ENCODE peak calls at places on chromosome 4, in seven cellular contexts. One of them, this sample, is unnamed.

GRCh38 chr4:7423801-7424552 is 10.8 kb downstream of the PSAPL1 start:
- DNase-seq in uterus: peak
- DNase-seq in hepatocyte: no peak
- DNase-seq in neural progenitor cell: no peak
- DNase-seq in A549: no peak
- DNase-seq in mammary epithelial cell: no peak
- DNase-seq in GM06990: no peak
- DNase-seq in this sample: no peak

GRCh38 chr4:53686521-53686920 is 95.2 kb upstream of the LNX1 start:
- DNase-seq in uterus: no peak
- DNase-seq in hepatocyte: no peak
- DNase-seq in neural progenitor cell: no peak
- DNase-seq in A549: no peak
- DNase-seq in mammary epithelial cell: no peak
- DNase-seq in GM06990: no peak
- DNase-seq in this sample: no peak

GRCh38 chr4:54185380-54185779 is 43.7 kb upstream of the PDGFRA start:
- DNase-seq in uterus: no peak
- DNase-seq in hepatocyte: no peak
- DNase-seq in neural progenitor cell: no peak
- DNase-seq in A549: no peak
- DNase-seq in mammary epithelial cell: no peak
- DNase-seq in GM06990: no peak
- DNase-seq in this sample: no peak

GRCh38 chr4:56505269-56506109 is at the start of gene ARL9:
- DNase-seq in uterus: peak
- DNase-seq in hepatocyte: peak
- DNase-seq in neural progenitor cell: peak
- DNase-seq in A549: no peak
- DNase-seq in mammary epithelial cell: peak
- DNase-seq in GM06990: peak
- DNase-seq in this sample: peak

GRCh38 chr4:7129871-7130609 is 62.2 kb upstream of the GRPEL1 start:
- DNase-seq in uterus: no peak
- DNase-seq in hepatocyte: no peak
- DNase-seq in neural progenitor cell: no peak
- DNase-seq in A549: no peak
- DNase-seq in mammary epithelial cell: no peak
- DNase-seq in GM06990: no peak
- DNase-seq in this sample: no peak

GRCh38 chr4:58566260-58566659 is 1456.1 kb upstream of the IGFBP7 start:
- DNase-seq in uterus: no peak
- DNase-seq in hepatocyte: no peak
- DNase-seq in neural progenitor cell: no peak
- DNase-seq in A549: no peak
- DNase-seq in mammary epithelial cell: no peak
- DNase-seq in GM06990: no peak
- DNase-seq in this sample: no peak

GRCh38 chr4:106238819-106239420 is 77.1 kb downstream of the TBCK start:
- DNase-seq in uterus: no peak
- DNase-seq in hepatocyte: peak
- DNase-seq in neural progenitor cell: peak
- DNase-seq in A549: peak
- DNase-seq in mammary epithelial cell: peak
- DNase-seq in GM06990: no peak
- DNase-seq in this sample: no peak

GRCh38 chr4:76990288-76991080 is 40.9 kb downstream of the SEPTIN11 start:
- DNase-seq in uterus: no peak
- DNase-seq in hepatocyte: no peak
- DNase-seq in neural progenitor cell: no peak
- DNase-seq in A549: no peak
- DNase-seq in mammary epithelial cell: peak
- DNase-seq in GM06990: no peak
- DNase-seq in this sample: no peak

GRCh38 chr4:54961357-54961975 is 163.9 kb downstream of the KDR start:
- DNase-seq in uterus: no peak
- DNase-seq in hepatocyte: peak
- DNase-seq in neural progenitor cell: peak
- DNase-seq in A549: peak
- DNase-seq in mammary epithelial cell: peak
- DNase-seq in GM06990: no peak
- DNase-seq in this sample: no peak

GRCh38 chr4:149292422-149293055 is 523.1 kb downstream of the IQCM start:
- DNase-seq in uterus: no peak
- DNase-seq in hepatocyte: no peak
- DNase-seq in neural progenitor cell: no peak
- DNase-seq in A549: no peak
- DNase-seq in mammary epithelial cell: no peak
- DNase-seq in GM06990: no peak
- DNase-seq in this sample: no peak

GRCh38 chr4:179595671-179596410 is 2153.6 kb upstream of the AGA start:
- DNase-seq in uterus: no peak
- DNase-seq in hepatocyte: no peak
- DNase-seq in neural progenitor cell: no peak
- DNase-seq in A549: no peak
- DNase-seq in mammary epithelial cell: no peak
- DNase-seq in GM06990: no peak
- DNase-seq in this sample: no peak

GRCh38 chr4:163554870-163555465 is 60.5 kb downstream of the TMA16 start:
- DNase-seq in uterus: no peak
- DNase-seq in hepatocyte: peak
- DNase-seq in neural progenitor cell: no peak
- DNase-seq in A549: no peak
- DNase-seq in mammary epithelial cell: peak
- DNase-seq in GM06990: no peak
- DNase-seq in this sample: no peak

GRCh38 chr4:13984996-13985780 is 357.7 kb upstream of the BOD1L1 start:
- DNase-seq in uterus: no peak
- DNase-seq in hepatocyte: no peak
- DNase-seq in neural progenitor cell: no peak
- DNase-seq in A549: no peak
- DNase-seq in mammary epithelial cell: no peak
- DNase-seq in GM06990: no peak
- DNase-seq in this sample: no peak

GRCh38 chr4:3879681-3880594 is 113.8 kb downstream of the ADRA2C start:
- DNase-seq in uterus: no peak
- DNase-seq in hepatocyte: peak
- DNase-seq in neural progenitor cell: no peak
- DNase-seq in A549: no peak
- DNase-seq in mammary epithelial cell: no peak
- DNase-seq in GM06990: no peak
- DNase-seq in this sample: no peak

GRCh38 chr4:152045397-152045780 is 284.6 kb upstream of the GATB start:
- DNase-seq in uterus: no peak
- DNase-seq in hepatocyte: no peak
- DNase-seq in neural progenitor cell: no peak
- DNase-seq in A549: no peak
- DNase-seq in mammary epithelial cell: no peak
- DNase-seq in GM06990: no peak
- DNase-seq in this sample: peak

DNA sequence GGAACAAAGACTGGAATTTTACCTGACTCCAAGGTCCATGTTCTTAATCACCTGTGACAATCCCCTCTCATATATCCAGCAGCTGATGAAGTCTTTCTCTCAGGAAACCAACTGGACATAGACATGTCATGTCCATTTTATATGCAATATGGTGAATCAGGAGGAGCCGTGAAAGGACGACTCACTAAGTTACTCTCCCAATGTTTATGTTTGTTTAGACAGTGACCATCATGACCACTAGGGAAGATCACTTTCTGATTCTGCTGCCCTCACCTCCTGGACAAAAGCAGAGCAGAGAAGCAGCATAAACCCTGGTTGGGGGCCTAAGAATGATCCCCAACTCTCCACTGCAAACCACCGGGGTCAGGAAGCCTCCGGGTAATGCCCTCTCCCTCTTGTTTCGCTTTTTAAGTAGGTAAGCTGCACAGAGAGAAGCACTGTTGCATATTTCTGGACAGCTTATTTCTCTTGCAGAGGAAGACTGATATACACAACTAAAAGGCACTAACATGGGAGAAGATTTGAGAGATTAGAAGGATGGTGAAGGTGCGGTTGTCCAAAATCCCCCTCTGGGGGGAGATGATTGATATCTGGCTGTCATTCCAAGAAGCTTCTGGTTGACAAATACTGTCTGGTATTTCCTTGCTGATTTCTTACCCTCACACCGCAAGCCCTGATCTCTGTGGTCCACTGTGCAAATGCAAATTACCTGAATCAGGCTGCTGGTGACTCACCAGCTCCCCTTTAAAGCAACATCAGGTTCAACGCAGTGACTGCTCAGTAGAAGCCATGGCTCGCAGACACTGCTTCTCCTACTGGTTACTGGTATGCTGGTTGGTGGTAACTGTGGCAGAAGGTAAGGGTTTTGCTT is at the start of gene ODAPH:
- DNase-seq in uterus: no peak
- DNase-seq in hepatocyte: peak
- DNase-seq in neural progenitor cell: no peak
- DNase-seq in A549: peak
- DNase-seq in mammary epithelial cell: peak
- DNase-seq in GM06990: peak
- DNase-seq in this sample: peak
- TF ChIP-seq CTCF in uterus: no peak
- TF ChIP-seq CTCF in hepatocyte: no peak
- TF ChIP-seq CTCF in neural progenitor cell: no peak
- TF ChIP-seq CTCF in A549: no peak
- TF ChIP-seq CTCF in mammary epithelial cell: peak
- TF ChIP-seq CTCF in GM06990: no peak
- TF ChIP-seq CTCF in this sample: no peak

GRCh38 chr4:115929373-115929772 is 816.0 kb upstream of the NDST4 start:
- DNase-seq in uterus: no peak
- DNase-seq in hepatocyte: no peak
- DNase-seq in neural progenitor cell: no peak
- DNase-seq in A549: no peak
- DNase-seq in mammary epithelial cell: no peak
- DNase-seq in GM06990: no peak
- DNase-seq in this sample: no peak
- TF ChIP-seq CTCF in uterus: no peak
- TF ChIP-seq CTCF in hepatocyte: no peak
- TF ChIP-seq CTCF in neural progenitor cell: no peak
- TF ChIP-seq CTCF in A549: no peak
- TF ChIP-seq CTCF in mammary epithelial cell: no peak
- TF ChIP-seq CTCF in GM06990: no peak
- TF ChIP-seq CTCF in this sample: no peak

DNA sequence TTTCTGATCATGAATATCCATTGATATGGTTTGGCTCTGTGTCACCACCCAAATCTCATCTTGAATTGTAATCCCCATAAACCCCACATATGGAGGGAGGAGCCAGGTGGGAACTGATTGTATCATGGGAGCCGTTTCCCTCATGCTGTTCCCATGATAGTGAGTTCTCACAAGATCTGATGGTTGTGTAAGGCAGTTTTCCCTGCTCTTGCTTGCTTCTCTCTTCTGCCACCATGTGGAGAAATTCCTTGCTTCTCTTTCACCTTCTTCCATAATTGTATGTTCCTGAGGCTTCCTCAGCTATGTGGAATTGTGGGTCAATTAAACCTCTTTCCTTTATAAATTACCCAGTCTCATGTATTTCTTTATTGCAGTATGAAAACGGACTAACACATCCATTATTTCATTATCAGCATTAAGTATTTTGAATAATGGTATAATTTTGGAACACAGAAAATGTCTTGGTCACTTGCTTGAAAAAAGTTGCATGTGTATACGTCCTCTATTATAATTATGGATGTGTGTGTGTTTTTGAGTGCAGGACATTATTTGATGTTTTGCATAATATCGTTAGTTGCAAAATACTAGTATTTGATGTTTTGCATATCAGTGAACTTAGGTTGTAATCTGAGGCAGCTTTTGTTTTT is 334.6 kb downstream of the PCDH10 start:
- DNase-seq in uterus: no peak
- DNase-seq in hepatocyte: peak
- DNase-seq in neural progenitor cell: peak
- DNase-seq in A549: no peak
- DNase-seq in mammary epithelial cell: peak
- DNase-seq in GM06990: no peak
- DNase-seq in this sample: no peak
- TF ChIP-seq CTCF in uterus: no peak
- TF ChIP-seq CTCF in hepatocyte: peak
- TF ChIP-seq CTCF in neural progenitor cell: peak
- TF ChIP-seq CTCF in A549: no peak
- TF ChIP-seq CTCF in mammary epithelial cell: peak
- TF ChIP-seq CTCF in GM06990: no peak
- TF ChIP-seq CTCF in this sample: no peak

DNA sequence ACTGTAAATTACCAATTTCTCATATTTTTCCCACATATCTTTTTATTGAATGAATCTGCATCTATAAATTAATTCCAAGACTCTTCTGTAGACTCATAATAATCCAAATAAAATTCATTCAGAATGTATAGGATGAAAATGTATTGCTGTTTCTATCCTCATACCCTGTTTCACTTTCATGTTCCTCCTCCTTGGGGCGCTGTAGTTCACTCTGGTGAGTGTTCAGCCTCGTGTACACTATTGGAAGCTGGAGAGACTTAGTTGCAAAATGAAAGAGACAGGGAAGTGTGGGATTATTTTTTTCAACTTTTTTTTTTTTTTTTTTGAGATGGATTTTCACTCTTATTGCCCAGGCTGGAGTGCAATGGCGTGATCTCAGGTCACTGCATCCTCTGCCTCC is 296.1 kb downstream of the TLL1 start:
- DNase-seq in uterus: no peak
- DNase-seq in hepatocyte: peak
- DNase-seq in neural progenitor cell: peak
- DNase-seq in A549: no peak
- DNase-seq in mammary epithelial cell: peak
- DNase-seq in GM06990: no peak
- DNase-seq in this sample: no peak
- TF ChIP-seq CTCF in uterus: no peak
- TF ChIP-seq CTCF in hepatocyte: no peak
- TF ChIP-seq CTCF in neural progenitor cell: peak
- TF ChIP-seq CTCF in A549: no peak
- TF ChIP-seq CTCF in mammary epithelial cell: peak
- TF ChIP-seq CTCF in GM06990: peak
- TF ChIP-seq CTCF in this sample: peak

GRCh38 chr4:22959483-22959882 is 266.7 kb downstream of the GBA3 start:
- DNase-seq in uterus: no peak
- DNase-seq in hepatocyte: no peak
- DNase-seq in neural progenitor cell: no peak
- DNase-seq in A549: no peak
- DNase-seq in mammary epithelial cell: no peak
- DNase-seq in GM06990: no peak
- DNase-seq in this sample: no peak

GRCh38 chr4:22957774-22958173 is 265.0 kb downstream of the GBA3 start:
- DNase-seq in uterus: no peak
- DNase-seq in hepatocyte: no peak
- DNase-seq in neural progenitor cell: no peak
- DNase-seq in A549: no peak
- DNase-seq in mammary epithelial cell: no peak
- DNase-seq in GM06990: no peak
- DNase-seq in this sample: no peak

DNA sequence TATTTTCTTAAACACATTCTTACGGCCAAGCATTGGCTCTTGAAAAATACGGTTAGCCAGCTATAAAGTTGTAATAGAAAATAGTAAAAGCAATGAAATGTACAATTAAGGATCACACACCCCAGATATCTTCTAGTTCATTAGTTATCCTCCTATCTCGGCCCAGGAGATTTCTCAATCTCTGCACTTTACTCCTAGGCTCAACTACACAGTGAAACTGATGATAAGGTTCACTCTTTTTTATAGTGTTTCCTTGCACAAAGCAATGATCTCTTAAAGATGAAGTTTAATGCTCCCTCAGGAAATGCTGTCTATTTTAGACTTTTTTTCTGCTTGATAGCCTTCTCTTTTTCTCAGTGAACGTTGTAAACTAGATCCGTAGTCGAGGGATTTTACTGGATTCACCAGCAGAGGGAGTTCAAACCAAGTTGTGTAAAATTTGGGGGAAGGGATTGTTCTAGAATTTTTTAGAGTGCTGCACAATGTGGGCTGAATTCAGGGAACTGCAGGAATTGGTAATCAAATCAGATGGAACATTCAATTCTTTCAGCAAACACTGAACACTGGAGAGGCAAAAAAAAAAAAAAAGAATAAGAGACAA is 269.5 kb downstream of the GBA3 start:
- DNase-seq in uterus: no peak
- DNase-seq in hepatocyte: peak
- DNase-seq in neural progenitor cell: peak
- DNase-seq in A549: no peak
- DNase-seq in mammary epithelial cell: peak
- DNase-seq in GM06990: no peak
- DNase-seq in this sample: no peak
- TF ChIP-seq CTCF in uterus: no peak
- TF ChIP-seq CTCF in hepatocyte: peak
- TF ChIP-seq CTCF in neural progenitor cell: peak
- TF ChIP-seq CTCF in A549: peak
- TF ChIP-seq CTCF in mammary epithelial cell: peak
- TF ChIP-seq CTCF in GM06990: no peak
- TF ChIP-seq CTCF in this sample: peak

This sample was measured in GM10248.